ENCODE peak calls at places on chromosomes 12 and 14, in six cellular contexts. Z, Q, G, X, O and T are unnamed samples. For H3K4me1 and H3K36me3, the result is how much of the 10 kb centered on the place peaks cover.

GRCh38 chr12:107903377-107904061 is 129.0 kb downstream of the ASCL4 start:
- DNase-seq in O (peak), G (peak), Z (no peak), Q (peak), X (peak), T (peak)

GRCh38 chr12:39161686-39162085 is 256.3 kb upstream of the CPNE8 start:
- DNase-seq in G (no peak), Q (no peak), Z (no peak), X (no peak), O (no peak), T (no peak)

GRCh38 chr12:30794591-30795409 is 40.0 kb upstream of the CAPRIN2 start:
- DNase-seq in Q (no peak), G (no peak), O (peak), Z (no peak), X (peak), T (no peak)

GRCh38 chr14:65224799-65225198 is 122.5 kb upstream of the MAX start:
- DNase-seq in O (peak), G (peak), X (no peak), Z (no peak), Q (no peak), T (no peak)

GRCh38 chr14:100303925-100304324 is 2.3 kb downstream of the SLC25A29 start:
- DNase-seq in O (no peak), Q (no peak), G (no peak), Z (no peak), X (no peak), T (peak)

GRCh38 chr14:54394596-54394995 is 2.2 kb upstream of the CDKN3 start:
- DNase-seq in O (no peak), X (no peak), Z (no peak), G (no peak), Q (no peak), T (no peak)

GRCh38 chr14:76877871-76878270 is 51.7 kb downstream of the LRRC74A start:
- DNase-seq in Q (no peak), O (no peak), X (no peak), Z (no peak), G (no peak), T (no peak)

GRCh38 chr12:94972795-94973194 is 30.7 kb downstream of the NDUFA12 start:
- DNase-seq in G (no peak), Q (no peak), O (no peak), Z (no peak), X (no peak), T (no peak)

GRCh38 chr14:37063467-37064240 is 108.8 kb downstream of the SLC25A21 start:
- DNase-seq in Z (no peak), Q (no peak), X (no peak), O (no peak), G (no peak), T (no peak)

GRCh38 chr14:89419973-89420482 is 3.0 kb upstream of the FOXN3 start:
- DNase-seq in G (no peak), O (no peak), Q (no peak), X (no peak), Z (no peak), T (no peak)

GRCh38 chr12:75446857-75447256 is 33.7 kb upstream of the GLIPR1 start:
- DNase-seq in G (no peak), Q (no peak), O (no peak), X (no peak), Z (no peak), T (no peak)

GRCh38 chr12:96359328-96359727 is 40.9 kb downstream of the CDK17 start:
- DNase-seq in X (no peak), O (no peak), Z (no peak), Q (no peak), G (no peak), T (no peak)

GRCh38 chr14:50343424-50343823 is 31.3 kb downstream of the DMAC2L start:
- DNase-seq in X (no peak), Q (no peak), Z (no peak), G (no peak), O (no peak), T (no peak)
- H3K4me1 ChIP-seq in X (under half), Q (under half), Z (under half), G (under half), O (under half), T (under half)

DNA sequence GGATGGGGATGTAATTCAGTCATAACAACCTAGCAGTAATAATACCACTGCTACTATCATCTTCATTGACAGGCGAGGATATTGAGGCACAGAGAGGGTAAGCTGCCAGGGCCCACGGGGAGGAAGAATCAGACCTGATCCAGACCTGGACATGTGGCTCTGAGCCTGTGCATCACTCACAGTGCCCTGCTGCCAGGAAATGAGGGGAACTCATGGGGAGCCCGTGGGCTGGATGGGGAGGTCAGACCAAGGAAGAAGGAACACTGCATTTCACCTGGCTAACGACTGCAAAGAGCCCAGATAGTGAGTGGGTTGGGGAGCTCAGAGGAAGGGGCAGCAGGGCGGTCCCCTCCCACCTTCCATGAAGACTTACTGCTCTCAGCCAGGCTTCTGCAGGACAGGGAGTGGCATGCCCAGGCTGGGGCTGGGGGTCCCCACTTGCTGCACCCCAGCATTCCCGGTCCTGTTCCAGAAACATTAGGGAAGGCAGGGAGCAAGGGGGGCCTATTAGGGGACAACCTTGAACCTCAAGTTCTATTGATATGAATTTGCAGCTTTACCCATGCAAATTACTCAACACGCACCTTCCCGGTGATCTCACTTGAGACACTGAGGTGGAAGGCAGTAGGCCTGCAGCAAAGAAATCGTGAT is 37.7 kb downstream of the CALM1 start:
- DNase-seq in O (no peak), Q (peak), G (no peak), X (no peak), Z (no peak), T (no peak)
- H3K27ac ChIP-seq in O (no peak), Q (no peak), G (no peak), X (no peak), Z (no peak), T (no peak)

DNA sequence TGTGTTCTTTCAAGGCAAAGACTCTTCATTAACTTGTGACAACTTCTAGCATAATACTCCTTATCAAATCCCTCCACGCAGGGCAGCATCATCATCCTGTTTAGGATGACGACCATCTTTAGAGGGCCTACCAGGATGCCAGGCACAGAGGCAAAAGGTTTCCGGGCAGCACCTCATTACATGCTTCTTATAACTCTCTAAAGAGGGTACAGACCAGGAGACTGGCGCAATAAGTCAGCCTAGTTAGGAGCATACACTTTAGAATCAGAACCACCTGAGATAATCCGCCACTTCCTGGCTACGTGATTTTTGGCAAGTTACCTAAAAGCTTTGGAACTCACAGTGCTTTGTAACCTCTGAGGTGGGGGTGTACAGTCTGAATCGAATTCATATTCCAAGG is 136.0 kb upstream of the NOS1 start:
- DNase-seq in Q (no peak), G (no peak), O (no peak), X (no peak), Z (no peak), T (no peak)
- H3K36me3 ChIP-seq in Q (under half), G (under half), O (under half), X (under half), Z (under half), T (under half)

DNA sequence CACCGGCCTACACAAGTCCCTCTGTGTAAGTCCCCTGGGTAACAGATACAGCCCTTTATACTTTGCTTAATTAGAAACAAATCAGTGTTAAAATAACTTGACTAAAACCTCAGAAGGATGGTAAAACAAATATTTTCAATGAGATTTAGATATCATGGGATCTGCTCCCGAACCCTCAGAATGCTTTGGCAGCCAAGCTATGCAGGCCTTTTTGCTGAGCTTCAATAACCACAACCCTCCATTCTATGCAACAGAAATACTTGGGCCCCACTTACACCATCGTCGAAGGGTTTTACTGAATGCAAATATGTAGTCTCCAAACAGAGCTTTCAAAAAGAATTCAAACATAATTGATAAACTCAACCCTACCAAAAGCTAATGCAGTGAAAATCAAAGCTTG is 29.3 kb upstream of the PITPNM2 start:
- DNase-seq in Z (no peak), O (no peak), Q (no peak), G (no peak), X (no peak), T (no peak)
- H3K4me1 ChIP-seq in Z (under half), O (under half), Q (under half), G (under half), X (under half), T (under half)

DNA sequence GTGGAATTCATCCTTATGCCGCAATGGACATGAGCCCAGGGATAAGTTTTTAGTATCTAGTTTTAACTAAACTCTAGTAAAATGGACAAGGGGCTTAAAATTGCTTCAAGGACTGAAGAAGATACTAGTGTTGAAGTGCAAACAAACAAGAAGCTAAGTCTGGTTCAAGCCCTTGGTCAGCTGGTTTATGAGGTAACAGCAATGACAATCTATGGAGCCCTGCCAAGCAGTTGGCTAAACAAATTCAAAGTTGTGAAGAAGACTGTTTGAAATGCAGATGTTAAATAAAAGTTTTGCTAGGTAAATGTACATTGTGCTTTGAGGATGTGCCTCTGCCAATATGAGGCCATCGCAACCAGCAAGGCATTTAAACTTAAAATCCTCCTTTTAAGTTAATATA is 209.4 kb downstream of the KTN1 start:
- DNase-seq in X (no peak), Z (no peak), O (peak), Q (no peak), G (peak), T (no peak)
- H3K27ac ChIP-seq in X (no peak), Z (no peak), O (no peak), Q (no peak), G (no peak), T (no peak)

DNA sequence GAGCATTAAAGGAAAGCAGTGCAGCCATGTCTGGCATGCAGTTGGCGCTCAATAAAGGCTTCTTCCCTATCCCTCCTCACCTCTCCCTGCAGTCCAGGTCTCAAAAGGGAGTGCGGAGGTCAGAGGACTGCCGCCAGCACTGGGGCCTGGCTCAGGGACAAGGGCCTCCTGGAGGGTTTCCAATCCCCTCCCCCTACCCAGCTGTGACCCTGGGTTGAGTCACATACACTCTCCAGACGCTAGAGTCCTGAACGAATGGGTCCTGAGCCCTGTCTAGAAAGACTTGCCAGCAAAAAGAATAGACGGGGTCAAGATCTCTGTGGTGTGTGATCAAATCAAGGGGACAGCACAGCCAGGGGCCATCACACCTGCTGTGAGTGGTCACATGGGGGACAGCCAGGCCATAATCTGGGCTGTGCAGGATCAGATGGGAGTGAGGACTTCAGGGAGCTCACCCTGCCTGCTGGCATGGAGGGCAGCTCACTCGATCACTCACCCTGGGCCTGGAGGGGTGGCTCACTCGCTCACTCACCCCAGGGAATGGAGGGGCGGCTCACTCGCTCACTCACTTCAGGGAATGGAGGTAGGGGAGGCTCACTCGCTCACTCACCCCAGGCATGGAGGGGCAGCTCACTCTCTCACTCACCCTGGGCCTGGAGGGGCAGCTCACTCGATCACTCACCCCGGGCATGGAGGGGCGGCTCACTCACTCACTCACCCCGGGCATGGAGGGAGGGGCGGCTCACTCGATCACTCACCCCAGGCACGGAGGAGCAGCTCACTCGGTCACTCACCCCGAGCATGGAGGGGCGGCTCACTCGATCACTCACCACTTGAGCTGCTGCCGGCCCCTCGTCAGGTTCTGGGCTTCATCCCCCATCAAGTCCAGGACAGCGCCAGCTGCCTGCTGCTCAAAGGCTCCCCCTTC is 12.8 kb downstream of the CFAP73 start:
- DNase-seq in G (no peak), O (peak), Q (no peak), X (peak), Z (no peak), T (peak)
- H3K36me3 ChIP-seq in G (half or more), O (under half), Q (half or more), X (half or more), Z (half or more), T (half or more)

GRCh38 chr12:47773858-47774580 is 981 bp downstream of the SLC48A1 start:
- DNase-seq in Q (no peak), G (no peak), X (peak), Z (no peak), O (no peak), T (no peak)

GRCh38 chr12:47775100-47775911 is 2.3 kb downstream of the SLC48A1 start:
- DNase-seq in X (peak), Z (no peak), Q (peak), G (no peak), O (peak), T (peak)

GRCh38 chr12:47776471-47777143 is 3.6 kb downstream of the SLC48A1 start:
- DNase-seq in Z (no peak), X (peak), Q (no peak), G (no peak), O (peak), T (peak)

GRCh38 chr12:47773062-47773857 is at the start of gene SLC48A1:
- DNase-seq in Q (peak), O (peak), Z (peak), G (peak), X (peak), T (peak)

GRCh38 chr12:47774664-47775063 is 1.6 kb downstream of the SLC48A1 start:
- DNase-seq in X (peak), Z (no peak), O (no peak), G (no peak), Q (no peak), T (no peak)
- H3K4me1 ChIP-seq in X (half or more), Z (under half), O (under half), G (under half), Q (half or more), T (half or more)

DNA sequence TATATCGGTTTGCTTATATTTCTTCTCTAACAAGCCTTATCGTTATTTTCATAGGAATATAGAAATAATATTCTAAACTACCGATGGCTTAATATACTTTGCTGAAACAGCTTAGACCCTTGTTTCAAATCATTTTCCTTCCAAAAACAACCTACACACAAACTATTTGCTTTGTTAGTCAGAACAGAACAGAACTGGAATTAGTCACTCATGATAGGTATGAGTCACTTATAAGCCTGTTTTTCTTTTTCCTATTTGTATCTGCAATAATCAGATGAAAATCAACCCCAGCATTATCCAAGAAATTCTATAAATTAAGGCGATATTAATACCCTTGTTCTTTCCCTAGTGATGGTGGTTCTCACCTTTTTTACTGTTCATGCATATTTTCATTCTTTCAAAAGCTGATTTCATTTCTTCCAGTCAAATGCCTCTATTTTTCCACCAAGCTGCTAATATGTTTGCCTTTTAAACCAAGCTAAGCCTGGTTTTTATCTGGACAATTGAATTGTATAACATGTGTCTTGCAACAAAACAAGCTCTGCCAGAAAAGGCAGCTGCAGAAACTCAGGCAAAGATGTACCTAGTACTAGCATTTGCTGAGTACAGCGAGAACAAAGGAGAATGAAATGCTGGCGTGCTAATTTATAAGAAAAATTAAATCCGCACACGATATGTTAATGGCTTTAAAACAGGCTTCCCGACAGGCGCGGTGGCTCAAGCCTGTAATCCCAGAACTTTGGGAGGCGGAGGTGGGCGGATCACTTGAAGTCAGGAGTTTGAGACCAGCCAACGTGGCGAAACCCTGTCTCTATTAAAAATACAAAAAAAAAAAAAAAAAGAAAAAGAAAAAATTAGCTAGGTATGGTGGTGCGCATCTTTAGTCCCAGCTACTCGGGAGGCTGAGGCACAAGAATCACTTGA is 1418.2 kb downstream of the AACS start:
- DNase-seq in Q (no peak), O (peak), Z (no peak), X (no peak), G (no peak), T (no peak)
- H3K27ac ChIP-seq in Q (no peak), O (no peak), Z (no peak), X (no peak), G (no peak), T (no peak)